ENCODE peak calls at places on chromosome X, in nine cellular contexts. C is Caki2; B is NCI-H345; D is progenitor cell of endocrine pancreas; L is NB4; M is activated T-cell treated with anti-CD3 and anti-CD28 coated beads, Interleukin-2, amount 50 U/mL, for 4 hours; X is head of caudate nucleus; A is stimulated activated CD4-positive, alpha-beta T cell treated with anti-CD3 and anti-CD28 coated beads, Interleukin-2, amount 100 ng/mL, for 48 hours; K is ELR. G is an unnamed sample.

GRCh38 chrX:1427756-1428155 is 25.0 kb downstream of the ASMTL start:
- DNase-seq in C (no peak), B (no peak), D (no peak), L (no peak), M (no peak), X (no peak), A (no peak), K (no peak), G (no peak)

GRCh38 chrX:78652971-78653822 is 5.9 kb downstream of the RTL3 start:
- DNase-seq in C (peak; percentile 92), B (no peak), D (no peak), L (peak; percentile 89), M (no peak), X (no peak), A (no peak), K (peak; percentile 89), G (peak; percentile 90)

GRCh38 chrX:151871244-151871643 is 41.4 kb upstream of the MAGEA4 start:
- DNase-seq in C (peak; percentile 30), B (no peak), D (no peak), L (no peak), M (no peak), X (no peak), A (no peak), K (peak; percentile 87), G (peak; percentile 93)

GRCh38 chrX:11406109-11406755 is 113.0 kb downstream of the AMELX start:
- DNase-seq in C (no peak), B (no peak), D (no peak), L (no peak), M (no peak), X (no peak), A (no peak), K (peak; percentile 13), G (no peak)

GRCh38 chrX:129981752-129982299 is 609 bp upstream of the BCORL1 start:
- DNase-seq in C (no peak), B (no peak), D (no peak), L (peak; percentile 35), M (no peak), X (no peak), A (no peak), K (peak; percentile 15), G (no peak)

GRCh38 chrX:13506574-13506973 is 62.8 kb upstream of the EGFL6 start:
- DNase-seq in C (peak; percentile 13), B (peak; percentile 40), D (peak; percentile 14), L (peak; percentile 63), M (peak; percentile 53), X (peak; percentile 36), A (peak; percentile 54), K (peak; percentile 50), G (peak; percentile 4)

GRCh38 chrX:40096395-40097091 is 1.2 kb downstream of the BCOR start:
- DNase-seq in C (peak; percentile 28), B (peak; percentile 19), D (no peak), L (peak; percentile 70), M (peak; percentile 68), X (no peak), A (no peak), K (peak; percentile 48), G (no peak)

GRCh38 chrX:18887177-18887820 is 96.6 kb downstream of the PHKA2 start:
- DNase-seq in C (no peak), B (peak; percentile 21), D (no peak), L (no peak), M (no peak), X (no peak), A (no peak), K (no peak), G (no peak)

GRCh38 chrX:32024072-32024471 is 952.2 kb upstream of the FTHL17 start:
- DNase-seq in C (no peak), B (no peak), D (no peak), L (no peak), M (no peak), X (no peak), A (no peak), K (no peak), G (no peak)

GRCh38 chrX:357693-358471 is 28.8 kb downstream of the PPP2R3B start:
- DNase-seq in C (no peak), B (no peak), D (no peak), L (peak; percentile 72), M (peak; percentile 37), X (no peak), A (no peak), K (peak; percentile 84), G (no peak)

GRCh38 chrX:77389891-77390290 is 57.3 kb upstream of the FGF16 start:
- DNase-seq in C (no peak), B (no peak), D (no peak), L (no peak), M (no peak), X (no peak), A (no peak), K (no peak), G (no peak)

GRCh38 chrX:68801737-68802290 is 27.0 kb upstream of the EFNB1 start:
- DNase-seq in C (no peak), B (no peak), D (no peak), L (no peak), M (no peak), X (no peak), A (no peak), K (no peak), G (no peak)

GRCh38 chrX:154056739-154057367 is 37.2 kb upstream of the IRAK1 start:
- DNase-seq in C (no peak), B (no peak), D (no peak), L (peak; percentile 75), M (no peak), X (no peak), A (no peak), K (no peak), G (no peak)

GRCh38 chrX:39309018-39309620 is 507.9 kb downstream of the MID1IP1 start:
- DNase-seq in C (no peak), B (peak; percentile 38), D (no peak), L (peak; percentile 25), M (peak; percentile 54), X (no peak), A (peak; percentile 41), K (no peak), G (peak; percentile 3)

GRCh38 chrX:32839781-32840180 is 371.6 kb downstream of the DMD start:
- DNase-seq in C (no peak), B (no peak), D (no peak), L (no peak), M (no peak), X (no peak), A (no peak), K (no peak), G (no peak)

GRCh38 chrX:131895002-131895401 is 128.1 kb upstream of the STK26 start:
- DNase-seq in C (no peak), B (no peak), D (no peak), L (peak; percentile 0), M (no peak), X (no peak), A (no peak), K (peak; percentile 23), G (peak; percentile 5)

GRCh38 chrX:5236096-5236495 is 992.6 kb downstream of the NLGN4X start:
- DNase-seq in C (peak; percentile 6), B (no peak), D (peak; percentile 10), L (peak; percentile 4), M (no peak), X (no peak), A (no peak), K (no peak), G (peak; percentile 6)

GRCh38 chrX:150365953-150366911 is 3.1 kb downstream of the MAMLD1 start:
- DNase-seq in C (peak; percentile 59), B (no peak), D (no peak), L (no peak), M (no peak), X (peak; percentile 43), A (no peak), K (peak; percentile 72), G (peak; percentile 16)

GRCh38 chrX:128518508-128518907 is 466.3 kb upstream of the ACTRT1 start:
- DNase-seq in C (peak; percentile 21), B (no peak), D (no peak), L (peak; percentile 30), M (no peak), X (no peak), A (no peak), K (no peak), G (peak; percentile 4)

GRCh38 chrX:8453619-8454018 is 11.0 kb upstream of the VCX3B start:
- DNase-seq in C (no peak), B (no peak), D (no peak), L (no peak), M (no peak), X (no peak), A (no peak), K (no peak), G (no peak)

GRCh38 chrX:72100824-72101351 is 30.8 kb downstream of the RTL5 start:
- DNase-seq in C (no peak), B (no peak), D (no peak), L (peak; percentile 95), M (peak; percentile 49), X (no peak), A (peak; percentile 41), K (no peak), G (no peak)

G was measured in RCC 7860.